ENCODE peak calls at places on chromosome 17, in ten cellular contexts. One of them, this sample, is unnamed.

GRCh38 chr17:15341385-15341849 is at the start of gene TEKT3:
- DNase-seq in kidney epithelial cell: peak; percentile 32
- DNase-seq in H9: peak; percentile 99
- DNase-seq in tibial artery: peak; percentile 87
- DNase-seq in prostate gland: peak; percentile 37
- DNase-seq in tibial nerve: peak; percentile 75
- DNase-seq in body of pancreas: peak; percentile 86
- DNase-seq in astrocyte of the spinal cord: peak; percentile 73
- DNase-seq in pancreas: peak; percentile 84
- DNase-seq in CD8-positive, alpha-beta T cell: no peak
- DNase-seq in this sample: peak; percentile 91

GRCh38 chr17:40605301-40605700 is 40.0 kb upstream of the CCR7 start:
- DNase-seq in tibial artery: no peak
- DNase-seq in CD8-positive, alpha-beta T cell: peak; percentile 51
- DNase-seq in body of pancreas: no peak
- DNase-seq in astrocyte of the spinal cord: no peak
- DNase-seq in pancreas: no peak
- DNase-seq in prostate gland: no peak
- DNase-seq in tibial nerve: no peak
- DNase-seq in kidney epithelial cell: no peak
- DNase-seq in H9: no peak
- DNase-seq in this sample: no peak

GRCh38 chr17:2282297-2282873 is 21.2 kb downstream of the SMG6 start:
- DNase-seq in H9: peak; percentile 37
- DNase-seq in tibial artery: no peak
- DNase-seq in pancreas: no peak
- DNase-seq in prostate gland: no peak
- DNase-seq in kidney epithelial cell: no peak
- DNase-seq in astrocyte of the spinal cord: peak; percentile 88
- DNase-seq in tibial nerve: peak; percentile 39
- DNase-seq in CD8-positive, alpha-beta T cell: no peak
- DNase-seq in body of pancreas: no peak
- DNase-seq in this sample: no peak

GRCh38 chr17:64315032-64315490 is 52.0 kb upstream of the TEX2 start:
- DNase-seq in H9: no peak
- DNase-seq in kidney epithelial cell: no peak
- DNase-seq in tibial nerve: peak; percentile 97
- DNase-seq in CD8-positive, alpha-beta T cell: no peak
- DNase-seq in body of pancreas: peak; percentile 69
- DNase-seq in prostate gland: peak; percentile 67
- DNase-seq in pancreas: no peak
- DNase-seq in astrocyte of the spinal cord: no peak
- DNase-seq in tibial artery: peak; percentile 94
- DNase-seq in this sample: no peak

GRCh38 chr17:40936437-40936971 is 942 bp downstream of the KRT23 start:
- DNase-seq in body of pancreas: no peak
- DNase-seq in tibial nerve: no peak
- DNase-seq in tibial artery: no peak
- DNase-seq in astrocyte of the spinal cord: no peak
- DNase-seq in prostate gland: peak; percentile 36
- DNase-seq in pancreas: no peak
- DNase-seq in H9: no peak
- DNase-seq in kidney epithelial cell: no peak
- DNase-seq in CD8-positive, alpha-beta T cell: no peak
- DNase-seq in this sample: no peak

GRCh38 chr17:21452377-21453143 is 76.4 kb downstream of the KCNJ12 start:
- DNase-seq in kidney epithelial cell: peak; percentile 28
- DNase-seq in tibial artery: peak; percentile 76
- DNase-seq in H9: peak; percentile 80
- DNase-seq in tibial nerve: peak; percentile 72
- DNase-seq in CD8-positive, alpha-beta T cell: peak; percentile 2
- DNase-seq in astrocyte of the spinal cord: peak; percentile 67
- DNase-seq in prostate gland: peak; percentile 13
- DNase-seq in pancreas: peak; percentile 58
- DNase-seq in body of pancreas: peak; percentile 50
- DNase-seq in this sample: peak; percentile 72

GRCh38 chr17:65413390-65413789 is 148.1 kb downstream of the AXIN2 start:
- DNase-seq in pancreas: no peak
- DNase-seq in kidney epithelial cell: no peak
- DNase-seq in H9: no peak
- DNase-seq in astrocyte of the spinal cord: no peak
- DNase-seq in tibial nerve: no peak
- DNase-seq in CD8-positive, alpha-beta T cell: no peak
- DNase-seq in tibial artery: no peak
- DNase-seq in body of pancreas: no peak
- DNase-seq in prostate gland: no peak
- DNase-seq in this sample: no peak

GRCh38 chr17:62704381-62704971 is 77.0 kb downstream of the MRC2 start:
- DNase-seq in kidney epithelial cell: no peak
- DNase-seq in tibial artery: peak; percentile 69
- DNase-seq in astrocyte of the spinal cord: peak; percentile 62
- DNase-seq in tibial nerve: peak; percentile 29
- DNase-seq in H9: peak; percentile 79
- DNase-seq in pancreas: no peak
- DNase-seq in body of pancreas: peak; percentile 43
- DNase-seq in CD8-positive, alpha-beta T cell: no peak
- DNase-seq in prostate gland: peak; percentile 49
- DNase-seq in this sample: no peak

GRCh38 chr17:41010421-41010820 is 1.5 kb upstream of the KRTAP3-1 start:
- DNase-seq in tibial nerve: no peak
- DNase-seq in pancreas: no peak
- DNase-seq in H9: no peak
- DNase-seq in astrocyte of the spinal cord: no peak
- DNase-seq in kidney epithelial cell: no peak
- DNase-seq in tibial artery: no peak
- DNase-seq in CD8-positive, alpha-beta T cell: no peak
- DNase-seq in body of pancreas: no peak
- DNase-seq in prostate gland: no peak
- DNase-seq in this sample: no peak

GRCh38 chr17:80169784-80170500 is at the start of gene CARD14:
- DNase-seq in pancreas: no peak
- DNase-seq in CD8-positive, alpha-beta T cell: no peak
- DNase-seq in tibial nerve: no peak
- DNase-seq in tibial artery: no peak
- DNase-seq in astrocyte of the spinal cord: no peak
- DNase-seq in body of pancreas: peak; percentile 40
- DNase-seq in prostate gland: peak; percentile 86
- DNase-seq in H9: peak; percentile 28
- DNase-seq in kidney epithelial cell: no peak
- DNase-seq in this sample: peak; percentile 43

GRCh38 chr17:79645022-79645776 is 34.3 kb upstream of the RBFOX3 start:
- DNase-seq in body of pancreas: no peak
- DNase-seq in CD8-positive, alpha-beta T cell: no peak
- DNase-seq in tibial nerve: no peak
- DNase-seq in pancreas: no peak
- DNase-seq in H9: peak; percentile 24
- DNase-seq in kidney epithelial cell: no peak
- DNase-seq in tibial artery: peak; percentile 37
- DNase-seq in prostate gland: no peak
- DNase-seq in astrocyte of the spinal cord: no peak
- DNase-seq in this sample: no peak

GRCh38 chr17:83194761-83195329 is 115.4 kb downstream of the METRNL start:
- DNase-seq in kidney epithelial cell: no peak
- DNase-seq in body of pancreas: peak; percentile 11
- DNase-seq in astrocyte of the spinal cord: peak; percentile 66
- DNase-seq in tibial nerve: peak; percentile 29
- DNase-seq in pancreas: no peak
- DNase-seq in tibial artery: peak; percentile 83
- DNase-seq in CD8-positive, alpha-beta T cell: no peak
- DNase-seq in H9: no peak
- DNase-seq in prostate gland: no peak
- DNase-seq in this sample: peak; percentile 7

GRCh38 chr17:77423589-77424451 is 283.1 kb downstream of the SEC14L1 start:
- DNase-seq in pancreas: peak; percentile 56
- DNase-seq in tibial nerve: peak; percentile 88
- DNase-seq in kidney epithelial cell: peak; percentile 73
- DNase-seq in tibial artery: peak; percentile 99
- DNase-seq in astrocyte of the spinal cord: peak; percentile 95
- DNase-seq in H9: no peak
- DNase-seq in prostate gland: peak; percentile 72
- DNase-seq in CD8-positive, alpha-beta T cell: no peak
- DNase-seq in body of pancreas: peak; percentile 75
- DNase-seq in this sample: no peak

GRCh38 chr17:60356947-60357346 is 35.0 kb downstream of the USP32 start:
- DNase-seq in tibial artery: no peak
- DNase-seq in prostate gland: no peak
- DNase-seq in pancreas: no peak
- DNase-seq in CD8-positive, alpha-beta T cell: no peak
- DNase-seq in tibial nerve: no peak
- DNase-seq in body of pancreas: no peak
- DNase-seq in astrocyte of the spinal cord: peak; percentile 35
- DNase-seq in kidney epithelial cell: no peak
- DNase-seq in H9: no peak
- DNase-seq in this sample: no peak

GRCh38 chr17:67652433-67652832 is 65.3 kb upstream of the NOL11 start:
- DNase-seq in H9: no peak
- DNase-seq in tibial artery: no peak
- DNase-seq in prostate gland: no peak
- DNase-seq in CD8-positive, alpha-beta T cell: no peak
- DNase-seq in astrocyte of the spinal cord: no peak
- DNase-seq in tibial nerve: no peak
- DNase-seq in body of pancreas: no peak
- DNase-seq in kidney epithelial cell: no peak
- DNase-seq in pancreas: no peak
- DNase-seq in this sample: no peak

GRCh38 chr17:80307994-80308671 is 47.5 kb downstream of the RNF213 start:
- DNase-seq in pancreas: no peak
- DNase-seq in tibial nerve: no peak
- DNase-seq in body of pancreas: no peak
- DNase-seq in tibial artery: peak; percentile 53
- DNase-seq in CD8-positive, alpha-beta T cell: no peak
- DNase-seq in astrocyte of the spinal cord: no peak
- DNase-seq in prostate gland: no peak
- DNase-seq in H9: no peak
- DNase-seq in kidney epithelial cell: no peak
- DNase-seq in this sample: no peak

GRCh38 chr17:30565073-30565935 is 88.1 kb downstream of the GOSR1 start:
- DNase-seq in tibial artery: no peak
- DNase-seq in body of pancreas: no peak
- DNase-seq in kidney epithelial cell: no peak
- DNase-seq in CD8-positive, alpha-beta T cell: no peak
- DNase-seq in H9: peak; percentile 73
- DNase-seq in astrocyte of the spinal cord: no peak
- DNase-seq in pancreas: no peak
- DNase-seq in tibial nerve: no peak
- DNase-seq in prostate gland: no peak
- DNase-seq in this sample: no peak
- TF ChIP-seq CTCF in tibial artery: no peak
- TF ChIP-seq CTCF in body of pancreas: no peak
- TF ChIP-seq CTCF in kidney epithelial cell: no peak
- TF ChIP-seq CTCF in CD8-positive, alpha-beta T cell: no peak
- TF ChIP-seq CTCF in H9: peak; percentile 44
- TF ChIP-seq CTCF in astrocyte of the spinal cord: no peak
- TF ChIP-seq CTCF in pancreas: no peak
- TF ChIP-seq CTCF in tibial nerve: no peak
- TF ChIP-seq CTCF in prostate gland: no peak
- TF ChIP-seq CTCF in this sample: no peak

DNA sequence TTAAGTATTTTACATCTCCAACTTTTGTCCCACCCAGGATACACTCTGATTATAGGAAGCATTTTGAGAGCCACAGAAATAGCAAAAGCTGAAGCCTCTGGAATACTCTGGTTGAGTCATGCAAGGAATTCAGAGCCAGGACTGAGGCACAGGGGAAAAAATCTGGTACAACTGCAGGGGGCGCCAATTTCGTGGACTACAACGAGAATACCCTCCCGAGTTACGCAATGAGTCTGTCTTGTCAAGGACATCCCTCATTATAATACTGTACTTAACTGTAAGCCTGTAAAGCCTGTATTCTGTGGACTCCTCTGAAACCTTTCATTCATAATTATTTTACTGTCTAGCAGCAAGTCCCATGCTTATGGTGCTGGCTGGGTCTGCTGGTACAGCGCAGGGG is 7.8 kb downstream of the HOXB1 start:
- DNase-seq in tibial artery: no peak
- DNase-seq in body of pancreas: no peak
- DNase-seq in CD8-positive, alpha-beta T cell: no peak
- DNase-seq in kidney epithelial cell: no peak
- DNase-seq in H9: no peak
- DNase-seq in astrocyte of the spinal cord: no peak
- DNase-seq in pancreas: no peak
- DNase-seq in prostate gland: no peak
- DNase-seq in tibial nerve: no peak
- DNase-seq in this sample: no peak
- TF ChIP-seq CTCF in tibial artery: no peak
- TF ChIP-seq CTCF in body of pancreas: no peak
- TF ChIP-seq CTCF in CD8-positive, alpha-beta T cell: no peak
- TF ChIP-seq CTCF in kidney epithelial cell: peak; percentile 47
- TF ChIP-seq CTCF in H9: peak; percentile 51
- TF ChIP-seq CTCF in astrocyte of the spinal cord: peak; percentile 23
- TF ChIP-seq CTCF in pancreas: no peak
- TF ChIP-seq CTCF in prostate gland: no peak
- TF ChIP-seq CTCF in tibial nerve: no peak
- TF ChIP-seq CTCF in this sample: no peak

GRCh38 chr17:6276711-6277110 is 158.2 kb downstream of the AIPL1 start:
- DNase-seq in H9: no peak
- DNase-seq in pancreas: no peak
- DNase-seq in astrocyte of the spinal cord: no peak
- DNase-seq in kidney epithelial cell: no peak
- DNase-seq in body of pancreas: no peak
- DNase-seq in prostate gland: no peak
- DNase-seq in CD8-positive, alpha-beta T cell: no peak
- DNase-seq in tibial artery: no peak
- DNase-seq in tibial nerve: no peak
- DNase-seq in this sample: no peak

GRCh38 chr17:6274310-6274709 is 160.6 kb downstream of the AIPL1 start:
- DNase-seq in CD8-positive, alpha-beta T cell: no peak
- DNase-seq in tibial artery: no peak
- DNase-seq in pancreas: no peak
- DNase-seq in kidney epithelial cell: no peak
- DNase-seq in body of pancreas: no peak
- DNase-seq in tibial nerve: no peak
- DNase-seq in H9: no peak
- DNase-seq in prostate gland: no peak
- DNase-seq in astrocyte of the spinal cord: no peak
- DNase-seq in this sample: no peak

GRCh38 chr17:6279659-6280058 is 155.3 kb downstream of the AIPL1 start:
- DNase-seq in kidney epithelial cell: peak; percentile 16
- DNase-seq in tibial artery: no peak
- DNase-seq in prostate gland: peak; percentile 33
- DNase-seq in body of pancreas: peak; percentile 21
- DNase-seq in H9: peak; percentile 94
- DNase-seq in astrocyte of the spinal cord: no peak
- DNase-seq in CD8-positive, alpha-beta T cell: no peak
- DNase-seq in tibial nerve: no peak
- DNase-seq in pancreas: no peak
- DNase-seq in this sample: no peak
- TF ChIP-seq CTCF in kidney epithelial cell: peak; percentile 62
- TF ChIP-seq CTCF in tibial artery: no peak
- TF ChIP-seq CTCF in prostate gland: peak; percentile 53
- TF ChIP-seq CTCF in body of pancreas: no peak
- TF ChIP-seq CTCF in H9: peak; percentile 90
- TF ChIP-seq CTCF in astrocyte of the spinal cord: no peak
- TF ChIP-seq CTCF in CD8-positive, alpha-beta T cell: no peak
- TF ChIP-seq CTCF in tibial nerve: no peak
- TF ChIP-seq CTCF in pancreas: no peak
- TF ChIP-seq CTCF in this sample: no peak

GRCh38 chr17:3893003-3893719 is at the start of gene CAMKK1:
- DNase-seq in H9: peak; percentile 97
- DNase-seq in CD8-positive, alpha-beta T cell: peak; percentile 84
- DNase-seq in body of pancreas: peak; percentile 90
- DNase-seq in astrocyte of the spinal cord: peak; percentile 75
- DNase-seq in tibial artery: peak; percentile 94
- DNase-seq in tibial nerve: peak; percentile 61
- DNase-seq in pancreas: peak; percentile 91
- DNase-seq in prostate gland: peak; percentile 85
- DNase-seq in kidney epithelial cell: no peak
- DNase-seq in this sample: peak; percentile 93
- TF ChIP-seq CTCF in H9: no peak
- TF ChIP-seq CTCF in CD8-positive, alpha-beta T cell: no peak
- TF ChIP-seq CTCF in body of pancreas: no peak
- TF ChIP-seq CTCF in astrocyte of the spinal cord: no peak
- TF ChIP-seq CTCF in tibial artery: no peak
- TF ChIP-seq CTCF in tibial nerve: no peak
- TF ChIP-seq CTCF in pancreas: no peak
- TF ChIP-seq CTCF in prostate gland: peak; percentile 41
- TF ChIP-seq CTCF in kidney epithelial cell: no peak
- TF ChIP-seq CTCF in this sample: no peak

This sample was measured in glutamatergic neuron.